ENCODE peak calls at places on chromosomes 7 and 10, in four cellular contexts. B, M, X and J are unnamed samples.

GRCh38 chr7:87219545-87220025 is at the start of gene TMEM243:
- DNase-seq in B (peak), M (peak), X (peak), J (peak)

GRCh38 chr10:132837905-132838304 is 52.0 kb upstream of the NKX6-2 start:
- DNase-seq in B (no peak), M (no peak), X (no peak), J (no peak)

GRCh38 chr7:100785878-100786277 is 41.4 kb downstream of the EPHB4 start:
- DNase-seq in B (no peak), M (no peak), X (no peak), J (no peak)

GRCh38 chr10:56035489-56035888 is 325.6 kb downstream of the ZWINT start:
- DNase-seq in B (no peak), M (no peak), X (no peak), J (no peak)

GRCh38 chr7:78043159-78043558 is 244.6 kb downstream of the PHTF2 start:
- DNase-seq in B (no peak), M (no peak), X (no peak), J (no peak)

GRCh38 chr7:158973440-158973839 is 117.1 kb downstream of the DYNC2I1 start:
- DNase-seq in B (no peak), M (no peak), X (peak), J (no peak)

GRCh38 chr10:33005322-33006282 is 47.6 kb upstream of the ITGB1 start:
- DNase-seq in B (peak), M (peak), X (peak), J (peak)

GRCh38 chr10:47423476-47423875 is 39.4 kb upstream of the ZNF488 start:
- DNase-seq in B (no peak), M (no peak), X (no peak), J (peak)

GRCh38 chr10:81216949-81217348 is 658.0 kb upstream of the NRG3 start:
- DNase-seq in B (no peak), M (no peak), X (no peak), J (no peak)

GRCh38 chr7:3194501-3195141 is 106.4 kb upstream of the SDK1 start:
- DNase-seq in B (peak), M (no peak), X (peak), J (peak)

GRCh38 chr10:123614888-123615287 is 51.3 kb upstream of the GPR26 start:
- DNase-seq in B (peak), M (no peak), X (peak), J (peak)

GRCh38 chr7:117019786-117020604 is 66.7 kb downstream of the ST7 start:
- DNase-seq in B (peak), M (no peak), X (peak), J (peak)

GRCh38 chr7:69364814-69365587 is 233.3 kb upstream of the AUTS2 start:
- DNase-seq in B (peak), M (no peak), X (no peak), J (no peak)

GRCh38 chr7:29950480-29950879 is 39.1 kb downstream of the SCRN1 start:
- DNase-seq in B (no peak), M (no peak), X (no peak), J (no peak)

GRCh38 chr7:29951206-29951605 is 38.4 kb downstream of the SCRN1 start:
- DNase-seq in B (no peak), M (no peak), X (no peak), J (no peak)

GRCh38 chr7:29945259-29945809 is 44.3 kb downstream of the SCRN1 start:
- DNase-seq in B (peak), M (no peak), X (no peak), J (no peak)

DNA sequence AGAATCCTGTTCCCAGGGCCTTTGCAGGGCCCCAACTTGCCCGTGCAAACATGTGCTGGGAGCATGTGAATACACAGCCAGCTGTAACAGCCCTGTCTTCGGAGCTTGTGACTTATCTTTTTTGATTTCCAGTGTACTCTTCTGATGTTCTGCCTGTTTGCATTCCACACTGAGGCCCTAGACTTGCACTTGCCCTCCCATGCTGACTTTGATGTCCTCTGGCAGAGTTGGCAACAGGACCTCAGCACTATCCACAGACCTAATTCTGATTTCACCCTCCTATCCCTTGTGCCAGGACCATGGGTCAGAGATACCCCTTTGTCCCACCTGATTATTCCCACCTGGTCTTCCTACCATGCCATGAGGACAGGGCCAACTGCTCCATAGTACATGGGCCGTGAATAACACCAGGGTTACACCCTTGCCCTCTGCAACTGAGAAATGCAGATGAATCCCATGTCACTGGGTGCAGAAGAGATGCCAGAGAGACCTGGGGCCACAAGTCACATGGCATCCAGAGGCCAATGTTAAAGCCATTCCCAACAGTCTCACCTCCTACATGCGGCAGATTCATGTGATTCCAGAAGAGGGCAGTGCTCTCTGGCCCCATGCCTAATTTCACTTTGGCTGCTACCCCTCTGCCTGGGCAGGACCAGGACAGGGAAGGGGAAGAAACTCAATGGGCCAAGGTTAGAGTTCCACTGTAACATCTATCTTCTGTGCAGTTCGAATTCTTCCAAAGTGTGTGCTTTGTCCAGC is 43.0 kb downstream of the SCRN1 start:
- DNase-seq in B (peak), M (no peak), X (peak), J (peak)
- TF ChIP-seq CTCF in B (peak), M (no peak), X (peak), J (peak)

DNA sequence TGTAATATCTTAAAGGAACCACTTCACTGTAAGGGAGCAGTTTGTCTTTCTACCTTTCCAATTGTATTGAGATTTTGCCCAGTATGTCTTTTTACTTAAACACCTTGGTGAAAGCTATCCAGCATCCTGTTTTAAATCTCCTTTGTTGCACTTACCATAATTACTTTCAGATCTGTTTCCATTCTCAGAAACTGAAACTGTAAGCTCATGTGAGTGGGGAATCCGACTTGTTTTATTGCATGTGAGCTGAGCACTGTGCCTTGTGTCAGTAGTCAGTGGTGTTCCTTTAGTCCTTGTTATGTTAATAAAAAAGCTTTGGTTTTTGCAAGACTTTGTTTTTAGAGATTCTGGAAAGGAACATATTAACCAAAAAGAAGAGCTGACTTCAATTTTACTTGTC is 42.2 kb downstream of the BMPR1A start:
- DNase-seq in B (peak), M (no peak), X (peak), J (no peak)
- H3K4me3 ChIP-seq in B (no peak), M (no peak), X (no peak), J (no peak)

DNA sequence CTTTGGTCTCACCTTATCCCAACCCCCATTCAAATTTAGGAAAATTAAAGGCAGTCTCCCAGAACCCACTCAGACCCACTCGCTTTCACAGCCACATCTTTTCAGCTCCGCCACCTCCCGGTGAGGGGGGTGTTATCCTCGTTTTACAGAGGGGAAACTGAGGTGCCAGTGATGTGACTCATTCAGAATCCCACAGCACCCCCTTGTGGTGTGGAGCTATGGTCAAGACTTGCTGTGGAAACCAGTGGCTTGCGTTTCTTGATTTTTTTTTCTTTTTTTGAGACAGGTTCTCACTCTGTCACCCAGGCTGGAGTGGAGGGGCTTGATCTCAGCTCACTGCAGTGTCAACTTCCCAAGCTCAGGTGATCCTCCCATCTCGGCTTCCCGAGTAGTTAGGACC is 27.6 kb downstream of the SLC35G1 start:
- DNase-seq in B (no peak), M (no peak), X (no peak), J (no peak)
- TF ChIP-seq CTCF in B (peak), M (no peak), X (peak), J (peak)

DNA sequence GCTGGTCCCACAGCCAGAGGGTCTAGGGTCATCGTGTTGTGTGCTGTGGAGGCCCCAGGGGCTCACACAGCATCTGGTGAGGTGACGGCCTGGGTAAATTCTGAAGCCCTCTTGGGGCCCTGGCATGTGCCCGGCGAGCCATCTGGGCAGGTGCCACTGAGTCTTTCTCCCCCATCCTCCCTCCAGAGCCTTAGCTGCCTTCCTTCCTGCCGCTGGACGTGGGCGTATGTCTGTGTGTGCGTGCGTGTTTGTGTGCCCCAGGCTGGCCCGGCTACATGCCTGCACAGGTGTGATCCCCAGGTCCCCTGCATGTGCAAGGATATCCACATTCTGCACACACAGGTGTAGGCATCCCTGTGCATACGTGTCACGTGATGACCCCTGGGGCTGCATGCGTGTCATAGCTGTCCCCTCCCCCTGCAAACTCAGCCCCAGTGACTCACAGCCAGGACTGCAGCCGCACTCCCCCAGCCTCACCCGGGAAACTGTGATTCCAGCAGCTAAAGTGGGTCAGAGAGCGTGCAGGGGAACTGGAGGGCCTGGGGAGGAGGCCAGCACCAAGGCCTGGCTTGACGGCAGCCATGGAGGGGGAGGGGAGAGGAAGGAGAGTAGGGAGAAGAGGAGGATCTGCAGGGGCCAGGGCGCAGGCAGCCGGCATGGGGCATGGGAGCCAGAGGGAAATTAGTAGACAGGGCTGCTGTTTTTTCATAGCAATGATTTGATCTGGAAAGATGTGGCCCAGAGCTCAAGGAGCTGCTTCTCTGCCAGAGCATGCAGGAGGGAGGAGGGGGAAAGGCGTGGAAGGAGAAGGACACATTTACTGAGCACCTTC is 46.4 kb downstream of the ELFN1 start:
- DNase-seq in B (peak), M (no peak), X (peak), J (peak)
- H3K4me3 ChIP-seq in B (no peak), M (no peak), X (no peak), J (no peak)

GRCh38 chr10:30186371-30186875 is 127.0 kb upstream of the JCAD start:
- DNase-seq in B (peak), M (no peak), X (no peak), J (no peak)
- TF ChIP-seq CTCF in B (peak), M (no peak), X (peak), J (no peak)

GRCh38 chr10:20795391-20795790 is 101.7 kb downstream of the NEBL start:
- DNase-seq in B (no peak), M (no peak), X (no peak), J (no peak)

DNA sequence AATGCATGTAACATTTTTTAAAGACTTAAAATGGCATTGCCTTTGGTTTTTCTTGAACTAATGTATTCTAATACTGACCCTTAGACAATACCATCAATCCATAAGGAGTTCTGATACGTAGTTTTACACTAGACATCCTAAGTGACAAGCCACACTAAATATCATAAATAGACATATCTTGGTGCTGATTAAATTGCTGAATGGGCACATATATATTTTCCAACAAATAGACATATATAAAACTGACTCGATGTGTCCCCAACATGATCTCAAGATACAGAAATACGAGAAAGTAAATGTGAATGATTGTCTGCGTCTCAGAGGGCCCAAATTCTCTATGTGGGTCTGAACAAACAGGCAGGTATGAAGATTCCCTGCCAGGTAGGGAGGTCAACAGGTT is 99.8 kb downstream of the NEBL start:
- DNase-seq in B (no peak), M (no peak), X (no peak), J (no peak)
- H3K4me3 ChIP-seq in B (no peak), M (no peak), X (no peak), J (no peak)